ENCODE peak calls at places on chromosomes 3 and 15, in seven cellular contexts. V, Q, P, Z, D, G and L are unnamed samples.

GRCh38 chr3:42507252-42507651 is 4.8 kb downstream of the VIPR1 start:
- DNase-seq in V (peak), Q (peak), D (no peak), G (peak), P (no peak), Z (no peak), L (no peak)

GRCh38 chr3:47781326-47781684 is 388 bp downstream of the SMARCC1 start:
- DNase-seq in D (peak), G (peak), V (peak), P (peak), Q (peak), Z (no peak), L (no peak)

GRCh38 chr3:172595648-172596393 is 72.6 kb upstream of the TNFSF10 start:
- DNase-seq in Z (no peak), P (no peak), D (peak), G (peak), V (no peak), Q (peak), L (peak)

GRCh38 chr15:36884404-36885335 is 215.7 kb downstream of the MEIS2 start:
- DNase-seq in Q (no peak), D (no peak), V (no peak), P (no peak), G (no peak), Z (no peak), L (no peak)

GRCh38 chr3:112464264-112464663 is 35.0 kb downstream of the BTLA start:
- DNase-seq in G (peak), Z (no peak), Q (no peak), V (no peak), P (no peak), D (no peak), L (no peak)

GRCh38 chr3:177106184-177106583 is 91.1 kb downstream of the TBL1XR1 start:
- DNase-seq in G (no peak), V (no peak), Q (peak), D (no peak), P (no peak), Z (no peak), L (no peak)

GRCh38 chr3:141894524-141895176 is 18.2 kb downstream of the ATP1B3 start:
- DNase-seq in G (peak), V (no peak), P (no peak), D (no peak), Z (peak), Q (peak), L (peak)

GRCh38 chr3:177603137-177603603 is 405.9 kb upstream of the TBL1XR1 start:
- DNase-seq in G (peak), V (no peak), P (no peak), D (no peak), Z (no peak), Q (no peak), L (peak)

GRCh38 chr3:52220380-52221026 is 4.9 kb downstream of the TLR9 start:
- DNase-seq in D (peak), Z (no peak), V (peak), G (peak), P (peak), Q (peak), L (peak)

GRCh38 chr15:74240002-74240568 is 4.0 kb downstream of the CCDC33 start:
- DNase-seq in D (no peak), P (peak), Z (no peak), Q (peak), G (peak), V (peak), L (peak)

GRCh38 chr15:67003586-67003985 is 61.8 kb upstream of the SMAD3 start:
- DNase-seq in P (no peak), D (no peak), G (no peak), Q (no peak), Z (no peak), V (no peak), L (peak)

GRCh38 chr3:70519913-70520659 is 207.6 kb upstream of the MDFIC2 start:
- DNase-seq in D (no peak), V (no peak), G (no peak), Q (no peak), Z (no peak), P (no peak), L (peak)

GRCh38 chr3:52845157-52845556 is 10.3 kb upstream of the MUSTN1 start:
- DNase-seq in Q (no peak), P (peak), G (no peak), Z (no peak), D (no peak), V (no peak), L (no peak)

GRCh38 chr3:36678216-36679013 is 85.9 kb downstream of the DCLK3 start:
- DNase-seq in Z (no peak), D (no peak), P (no peak), Q (no peak), V (no peak), G (no peak), L (peak)

GRCh38 chr3:116046350-116046749 is 398.9 kb downstream of the LSAMP start:
- DNase-seq in Q (no peak), Z (no peak), D (no peak), G (no peak), V (no peak), P (no peak), L (no peak)

GRCh38 chr3:179768080-179768479 is 115.2 kb downstream of the USP13 start:
- DNase-seq in V (no peak), G (peak), D (no peak), Q (peak), Z (no peak), P (no peak), L (peak)
- TF ChIP-seq CTCF in V (peak), G (peak), D (no peak), Q (peak), Z (peak), P (peak), L (peak)

GRCh38 chr3:149771652-149772271 is 19.5 kb upstream of the COMMD2 start:
- DNase-seq in P (no peak), D (peak), Q (peak), Z (no peak), G (peak), V (no peak), L (peak)
- TF ChIP-seq CTCF in P (peak), D (peak), Q (peak), Z (peak), G (peak), V (peak), L (peak)

GRCh38 chr15:68371851-68372250 is 60.1 kb downstream of the ITGA11 start:
- DNase-seq in D (no peak), Z (no peak), V (peak), P (no peak), Q (no peak), G (no peak), L (no peak)

GRCh38 chr15:68370768-68371151 is 61.2 kb downstream of the ITGA11 start:
- DNase-seq in D (no peak), P (no peak), V (no peak), G (no peak), Z (no peak), Q (no peak), L (peak)

GRCh38 chr15:68373028-68373427 is 58.9 kb downstream of the ITGA11 start:
- DNase-seq in Z (no peak), Q (no peak), V (peak), P (no peak), G (no peak), D (no peak), L (no peak)

GRCh38 chr15:68371160-68371559 is 60.8 kb downstream of the ITGA11 start:
- DNase-seq in V (peak), D (no peak), P (no peak), G (no peak), Z (no peak), Q (no peak), L (no peak)

GRCh38 chr15:68372291-68372811 is 59.6 kb downstream of the ITGA11 start:
- DNase-seq in V (peak), Z (no peak), Q (peak), G (peak), D (no peak), P (no peak), L (peak)
- TF ChIP-seq CTCF in V (peak), Z (peak), Q (peak), G (peak), D (no peak), P (peak), L (peak)

DNA sequence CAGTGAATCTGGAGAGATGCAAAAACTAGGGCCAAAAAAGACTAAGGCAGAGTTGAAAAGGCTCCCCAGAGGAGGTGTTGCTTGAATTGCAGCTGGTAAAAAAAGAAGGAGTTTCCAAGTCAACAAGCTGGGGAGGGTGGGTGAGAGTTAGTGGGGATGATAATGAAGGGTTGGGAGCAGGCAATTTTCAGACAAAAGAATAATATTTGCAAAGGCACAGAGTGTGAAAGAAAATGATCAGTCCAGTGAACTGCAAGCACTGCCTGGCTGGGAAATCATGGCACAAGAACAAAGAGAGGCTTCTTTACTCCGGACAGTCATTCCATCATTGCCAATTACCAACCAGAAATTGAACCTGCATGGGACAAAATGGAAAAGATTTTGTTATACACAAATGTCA is 42.2 kb downstream of the C3orf85 start:
- DNase-seq in G (no peak), Q (no peak), D (no peak), P (no peak), Z (no peak), V (no peak), L (no peak)
- TF ChIP-seq CTCF in G (no peak), Q (no peak), D (no peak), P (no peak), Z (no peak), V (no peak), L (no peak)

DNA sequence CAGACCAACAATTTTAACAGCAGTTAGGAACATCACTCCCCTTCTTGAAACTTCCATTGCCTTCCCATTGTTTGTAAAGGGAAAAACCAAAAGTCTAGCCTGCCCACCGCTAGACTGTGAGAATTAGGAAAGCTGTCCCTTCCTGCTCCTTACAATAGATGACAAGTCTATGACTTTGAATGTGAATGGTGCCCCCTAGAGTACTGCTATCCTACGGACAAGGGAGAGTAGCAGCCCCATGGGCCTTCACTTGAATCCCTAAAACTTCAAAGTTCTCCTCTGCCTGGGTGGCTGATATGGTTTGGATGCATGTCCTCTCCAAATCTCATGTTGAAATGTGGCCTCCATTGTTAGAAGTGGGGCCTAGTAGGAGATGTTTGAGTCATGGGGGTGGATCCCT is 41.0 kb upstream of the FSIP1 start:
- DNase-seq in G (no peak), D (no peak), P (no peak), Z (no peak), V (no peak), Q (no peak), L (no peak)
- TF ChIP-seq CTCF in G (no peak), D (no peak), P (no peak), Z (no peak), V (no peak), Q (no peak), L (no peak)

GRCh38 chr3:159586587-159587202 is 401.9 kb upstream of the IL12A start:
- DNase-seq in D (no peak), Z (no peak), G (peak), Q (peak), P (no peak), V (no peak), L (peak)
- TF ChIP-seq CTCF in D (no peak), Z (peak), G (peak), Q (peak), P (peak), V (peak), L (peak)

DNA sequence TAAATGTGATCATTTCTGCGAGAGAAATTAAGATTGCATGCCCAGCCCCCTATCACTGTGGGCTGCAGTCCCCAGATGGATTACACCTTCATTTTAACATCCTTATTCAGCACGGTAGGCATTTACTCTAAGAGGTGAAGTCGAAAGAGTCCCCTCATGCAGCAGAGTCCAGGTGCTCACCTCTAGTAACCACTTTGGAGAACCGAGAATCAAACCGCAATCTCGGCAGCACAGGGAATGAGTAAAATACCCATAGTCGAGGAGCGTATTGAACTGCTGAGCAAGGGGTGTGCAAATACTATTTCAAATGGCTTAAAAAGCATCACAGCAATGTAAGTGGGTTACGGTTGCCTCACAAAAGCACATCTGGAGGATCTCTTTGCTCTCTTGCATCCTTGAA is 298.6 kb upstream of the ICE2 start:
- DNase-seq in G (no peak), Z (no peak), D (no peak), P (no peak), V (no peak), Q (no peak), L (no peak)
- TF ChIP-seq CTCF in G (no peak), Z (no peak), D (no peak), P (no peak), V (no peak), Q (no peak), L (no peak)